ENCODE peak calls at places on chromosomes 11 and 22, in five cellular contexts. N, F, R, H and Q are unnamed samples.

GRCh38 chr11:109043318-109043717 is 378.4 kb downstream of the DDX10 start:
- DNase-seq in N (no peak), F (no peak), R (no peak), H (no peak), Q (no peak)

GRCh38 chr11:94142308-94143277 is 14.0 kb downstream of the PANX1 start:
- DNase-seq in N (no peak), F (peak; percentile 73), R (no peak), H (peak; percentile 97), Q (peak; percentile 19)

GRCh38 chr22:22855617-22856308 is 31.9 kb upstream of the IGLL5 start:
- DNase-seq in N (no peak), F (no peak), R (no peak), H (no peak), Q (no peak)

GRCh38 chr22:50329236-50329635 is 2.4 kb upstream of the DENND6B start:
- DNase-seq in N (no peak), F (no peak), R (no peak), H (no peak), Q (no peak)

GRCh38 chr11:16191852-16192240 is 164.5 kb downstream of the SOX6 start:
- DNase-seq in N (no peak), F (no peak), R (no peak), H (no peak), Q (no peak)

GRCh38 chr11:8068605-8069221 is 12.3 kb upstream of the TUB start:
- DNase-seq in N (no peak), F (peak; percentile 16), R (peak; percentile 51), H (no peak), Q (no peak)

GRCh38 chr22:50530280-50530856 is 556 bp upstream of the TYMP start:
- DNase-seq in N (no peak), F (peak; percentile 8), R (no peak), H (peak; percentile 64), Q (peak; percentile 45)

GRCh38 chr11:69204246-69205124 is 48.8 kb downstream of the SMIM38 start:
- DNase-seq in N (no peak), F (no peak), R (peak; percentile 44), H (no peak), Q (no peak)

GRCh38 chr22:42388130-42388797 is 43.9 kb downstream of the NFAM1 start:
- DNase-seq in N (no peak), F (peak; percentile 86), R (no peak), H (no peak), Q (peak; percentile 66)

GRCh38 chr22:46946383-46946965 is 184.0 kb downstream of the TBC1D22A start:
- DNase-seq in N (no peak), F (no peak), R (no peak), H (no peak), Q (no peak)

GRCh38 chr11:46290598-46291309 is 13.3 kb downstream of the CREB3L1 start:
- DNase-seq in N (peak; percentile 85), F (no peak), R (peak; percentile 97), H (no peak), Q (no peak)

GRCh38 chr11:45105233-45105992 is 41.0 kb upstream of the PRDM11 start:
- DNase-seq in N (no peak), F (peak; percentile 87), R (no peak), H (no peak), Q (peak; percentile 66)

GRCh38 chr11:116740741-116741140 is 32.0 kb downstream of the BUD13 start:
- DNase-seq in N (no peak), F (no peak), R (no peak), H (no peak), Q (no peak)